ENCODE peak calls at places on chromosomes 16 and 17, in four cellular contexts. S is IMR-90, B is H9, Y is H1. N is an unnamed sample.
A peak's percentile ranks its signal among the peaks of the same experiment; 100 is the strongest.

GRCh38 chr17:55458287-55458900 is 36.8 kb upstream of the MMD start:
- DNase-seq in S (no peak), B (no peak), Y (no peak), N (no peak)

GRCh38 chr16:31130899-31131298 is 4.6 kb downstream of the PRSS8 start:
- DNase-seq in S (no peak), B (peak; percentile 93), Y (no peak), N (peak; percentile 83)

GRCh38 chr16:49992825-49993224 is 32.2 kb upstream of the CNEP1R1 start:
- DNase-seq in S (no peak), B (no peak), Y (no peak), N (no peak)

GRCh38 chr17:64056269-64057005 is 36.0 kb upstream of the ICAM2 start:
- DNase-seq in S (no peak), B (peak; percentile 89), Y (peak; percentile 43), N (peak; percentile 97)

GRCh38 chr16:68776821-68777485 is 39.9 kb downstream of the CDH1 start:
- DNase-seq in S (no peak), B (no peak), Y (no peak), N (no peak)

GRCh38 chr17:44878627-44879221 is 20.5 kb downstream of the EFTUD2 start:
- DNase-seq in S (peak; percentile 38), B (no peak), Y (no peak), N (peak; percentile 20)

GRCh38 chr17:74239169-74239568 is 25.8 kb downstream of the TTYH2 start:
- DNase-seq in S (no peak), B (no peak), Y (no peak), N (no peak)

GRCh38 chr17:68576811-68577551 is 24.2 kb downstream of the FAM20A start:
- DNase-seq in S (peak; percentile 25), B (no peak), Y (no peak), N (no peak)

GRCh38 chr16:27706803-27707685 is 157.1 kb downstream of the KATNIP start:
- DNase-seq in S (no peak), B (no peak), Y (no peak), N (no peak)

GRCh38 chr17:82281502-82282238 is 8.2 kb upstream of the CSNK1D start:
- DNase-seq in S (peak; percentile 33), B (no peak), Y (no peak), N (no peak)

GRCh38 chr17:80812362-80813088 is 179.1 kb upstream of the CHMP6 start:
- DNase-seq in S (no peak), B (peak; percentile 22), Y (no peak), N (no peak)

GRCh38 chr17:51298508-51299371 is 38.4 kb downstream of the UTP18 start:
- DNase-seq in S (peak; percentile 54), B (peak; percentile 43), Y (no peak), N (peak; percentile 75)

GRCh38 chr17:19567216-19568015 is 33.8 kb downstream of the SLC47A1 start:
- DNase-seq in S (no peak), B (peak; percentile 50), Y (no peak), N (no peak)

GRCh38 chr16:7946142-7946541 is 613.5 kb downstream of the RBFOX1 start:
- DNase-seq in S (no peak), B (peak; percentile 27), Y (no peak), N (no peak)

GRCh38 chr16:74896389-74897370 is 88.2 kb downstream of the WDR59 start:
- DNase-seq in S (peak; percentile 62), B (no peak), Y (no peak), N (no peak)

GRCh38 chr16:64132686-64133085 is 989.2 kb downstream of the CDH11 start:
- DNase-seq in S (no peak), B (no peak), Y (no peak), N (no peak)

DNA sequence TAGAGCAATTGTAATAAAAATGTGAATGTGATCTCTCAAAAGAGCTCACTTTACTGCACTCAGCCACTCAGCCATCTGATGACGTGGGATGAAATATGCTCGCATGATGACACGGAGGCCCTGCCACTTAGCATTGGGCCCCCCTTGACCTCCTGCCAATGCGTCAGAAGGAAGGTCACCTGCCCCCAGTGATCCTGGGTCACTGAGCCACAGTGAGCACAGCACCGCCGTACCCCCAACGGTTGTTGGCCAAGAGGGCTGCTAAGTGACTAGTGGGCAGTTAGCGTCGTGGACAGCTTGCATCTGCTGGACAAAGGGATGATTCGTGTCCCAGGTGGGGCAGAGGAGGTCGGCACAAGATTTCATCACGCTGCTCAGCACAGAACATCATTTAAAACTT is 22.9 kb downstream of the ZC3H18 start:
- DNase-seq in S (no peak), B (no peak), Y (no peak), N (no peak)
- H3K4me2 ChIP-seq in S (no peak overlapping the region), B (no peak overlapping the region), Y (no peak overlapping the region), N (no peak overlapping the region)

GRCh38 chr16:20971420-20971819 is 70.8 kb downstream of the LYRM1 start:
- DNase-seq in S (no peak), B (no peak), Y (no peak), N (no peak)
- H4K5ac ChIP-seq in S (no peak overlapping the region), B (no peak overlapping the region), Y (no peak overlapping the region), N (no peak overlapping the region)

GRCh38 chr17:6941989-6942388 is 53.9 kb upstream of the ALOX12 start:
- DNase-seq in S (no peak), B (no peak), Y (no peak), N (peak; percentile 62)

GRCh38 chr17:6930754-6931153 is 65.1 kb upstream of the ALOX12 start:
- DNase-seq in S (no peak), B (no peak), Y (no peak), N (no peak)

GRCh38 chr17:6938637-6939036 is 57.2 kb upstream of the ALOX12 start:
- DNase-seq in S (no peak), B (no peak), Y (no peak), N (no peak)

GRCh38 chr17:6940186-6940649 is 55.6 kb upstream of the ALOX12 start:
- DNase-seq in S (no peak), B (no peak), Y (no peak), N (no peak)

DNA sequence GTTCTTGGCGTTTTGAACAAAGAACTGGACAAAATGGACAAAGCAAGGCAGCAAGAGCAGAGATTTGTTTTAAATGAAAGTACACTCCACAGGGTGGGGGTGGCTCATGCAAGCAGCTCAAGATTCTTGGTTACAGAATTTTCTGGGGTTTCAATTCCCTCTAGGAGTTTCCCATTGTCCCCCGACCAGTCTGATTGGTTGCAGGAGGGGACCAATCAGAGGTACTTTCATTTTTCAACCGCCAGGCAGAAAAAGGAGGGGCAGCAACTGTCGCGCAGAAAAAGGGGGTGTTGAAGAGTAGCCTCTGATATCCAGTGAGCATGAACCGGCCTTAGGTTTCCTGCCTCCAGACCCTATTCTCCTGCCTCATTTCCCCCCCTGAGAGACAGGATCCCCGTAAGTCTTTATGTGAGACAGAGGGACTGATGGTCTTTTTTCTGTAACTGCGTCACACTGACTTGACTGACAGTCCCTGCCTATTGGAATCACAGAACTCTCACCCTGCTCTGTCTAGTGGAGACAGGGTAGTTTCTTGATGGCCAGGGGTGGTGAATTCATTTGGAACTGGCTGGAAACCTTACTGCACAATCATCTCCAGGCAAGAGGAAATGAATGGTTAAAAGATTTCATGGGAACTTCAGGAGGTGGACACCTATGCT is 59.4 kb upstream of the ALOX12 start:
- DNase-seq in S (peak; percentile 6), B (no peak), Y (no peak), N (no peak)
- H3K4me2 ChIP-seq in S (peak overlapping the region; percentile 94), B (no peak overlapping the region), Y (peak overlapping the region; percentile 5), N (no peak overlapping the region)

GRCh38 chr16:85491798-85492616 is 121.1 kb upstream of the GSE1 start:
- DNase-seq in S (no peak), B (no peak), Y (no peak), N (peak; percentile 79)
- H4K5ac ChIP-seq in S (no peak overlapping the region), B (no peak overlapping the region), Y (no peak overlapping the region), N (no peak overlapping the region)

GRCh38 chr16:10625595-10626357 is 45.4 kb upstream of the EMP2 start:
- DNase-seq in S (peak; percentile 31), B (no peak), Y (no peak), N (no peak)
- H3K4me2 ChIP-seq in S (peak overlapping the region; percentile 13), B (no peak overlapping the region), Y (no peak overlapping the region), N (no peak overlapping the region)

DNA sequence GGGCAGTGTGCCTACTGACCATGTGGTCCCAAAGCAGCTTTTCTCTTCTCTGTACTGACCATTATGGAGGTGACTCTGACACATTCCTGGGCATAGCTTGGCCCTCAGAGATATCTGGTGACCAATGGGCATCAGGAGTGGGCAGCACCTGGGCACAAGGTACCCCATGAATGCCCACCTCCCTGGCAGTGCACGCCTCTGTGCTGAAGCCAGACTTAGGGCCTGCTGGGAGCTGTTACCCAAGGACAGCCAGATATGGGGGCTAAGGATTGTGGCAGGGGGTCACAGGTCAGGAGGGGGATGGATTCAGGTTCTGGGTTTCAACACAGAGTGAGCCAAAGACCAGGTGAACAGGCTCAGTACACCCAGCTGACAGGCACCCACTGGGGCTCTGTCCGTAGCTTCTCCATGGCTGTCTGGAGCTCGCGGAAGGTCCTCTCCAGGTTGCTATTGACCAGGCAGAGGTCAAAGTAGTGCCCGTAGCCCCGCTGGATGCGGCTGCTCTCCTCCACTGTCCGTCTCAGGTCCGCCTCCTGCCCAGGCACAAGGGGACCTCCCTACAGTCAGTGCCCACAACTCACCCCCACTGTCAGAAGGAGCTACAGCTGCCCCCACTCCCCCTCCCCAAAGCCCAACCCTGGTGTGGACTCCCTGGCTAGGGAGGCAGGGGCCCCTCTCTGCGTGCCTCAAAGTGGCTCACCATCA is 29.7 kb downstream of the MPP2 start:
- DNase-seq in S (no peak), B (no peak), Y (no peak), N (no peak)
- H4K5ac ChIP-seq in S (no peak overlapping the region), B (no peak overlapping the region), Y (no peak overlapping the region), N (no peak overlapping the region)

GRCh38 chr16:11711662-11712061 is 31.0 kb downstream of the TXNDC11 start:
- DNase-seq in S (no peak), B (no peak), Y (no peak), N (no peak)

GRCh38 chr16:11705311-11705710 is 37.1 kb downstream of the SNN start:
- DNase-seq in S (no peak), B (no peak), Y (no peak), N (no peak)

GRCh38 chr16:11708421-11708820 is 34.2 kb downstream of the TXNDC11 start:
- DNase-seq in S (peak; percentile 66), B (no peak), Y (no peak), N (no peak)

GRCh38 chr16:11707679-11708197 is 34.9 kb downstream of the TXNDC11 start:
- DNase-seq in S (no peak), B (no peak), Y (no peak), N (no peak)

DNA sequence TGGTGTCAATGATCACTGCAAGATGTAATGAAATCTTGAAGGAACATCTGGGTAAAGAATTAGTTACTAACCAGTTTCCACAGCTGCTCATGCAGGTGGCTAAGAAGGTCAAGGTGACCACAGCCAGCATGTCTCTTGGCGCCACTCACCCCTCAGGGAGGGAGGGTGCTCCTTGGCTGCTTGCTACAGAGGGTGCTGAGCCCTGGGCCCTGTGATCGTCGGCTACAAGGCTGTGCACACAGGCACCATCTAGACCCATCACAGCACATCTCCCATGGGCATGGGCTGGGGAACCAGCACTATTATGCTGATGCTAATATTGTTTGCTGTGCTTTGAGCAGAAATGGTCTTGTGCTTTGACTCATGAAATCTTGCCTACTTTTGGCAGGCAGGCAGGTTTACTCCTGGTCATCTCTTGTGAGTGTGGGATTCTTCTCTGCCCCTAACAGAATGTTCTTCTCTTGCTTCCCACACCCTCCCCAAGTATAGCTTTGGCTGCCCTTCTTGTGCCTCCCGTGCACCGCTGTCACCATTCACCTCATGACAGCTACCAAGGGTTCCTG is 36.4 kb downstream of the TXNDC11 start:
- DNase-seq in S (peak; percentile 33), B (no peak), Y (no peak), N (no peak)
- H3K4me2 ChIP-seq in S (no peak overlapping the region), B (no peak overlapping the region), Y (no peak overlapping the region), N (no peak overlapping the region)